ENCODE peak calls at places on chromosome 10, in ten cellular contexts. K, T, L, S, I, M, Y, N, C and G are unnamed samples.

GRCh38 chr10:111871458-111871857 is 312.1 kb downstream of the GPAM start:
- DNase-seq in L (no peak), T (no peak), K (no peak), N (no peak), Y (no peak), M (no peak), C (no peak), S (no peak), I (no peak), G (no peak)

GRCh38 chr10:71807557-71808510 is 34.5 kb upstream of the VSIR start:
- DNase-seq in K (no peak), C (no peak), S (no peak), Y (no peak), T (no peak), L (no peak), M (no peak), I (no peak), N (no peak), G (no peak)

GRCh38 chr10:47087667-47088066 is 176.4 kb downstream of the PTPN20 start:
- DNase-seq in N (no peak), M (no peak), L (no peak), T (no peak), C (no peak), Y (no peak), K (no peak), S (no peak), I (no peak), G (no peak)

GRCh38 chr10:65765006-65765546 is 1160.8 kb upstream of the LRRTM3 start:
- DNase-seq in T (no peak), I (no peak), S (no peak), M (no peak), N (no peak), C (no peak), L (no peak), K (no peak), Y (no peak), G (no peak)

GRCh38 chr10:87541114-87541513 is 36.4 kb downstream of the MINPP1 start:
- DNase-seq in T (no peak), L (no peak), Y (no peak), S (peak), M (no peak), C (no peak), N (no peak), I (no peak), K (no peak), G (no peak)

GRCh38 chr10:3961082-3961481 is 176.1 kb upstream of the KLF6 start:
- DNase-seq in T (no peak), M (no peak), K (no peak), L (no peak), N (no peak), C (no peak), I (no peak), Y (no peak), S (no peak), G (no peak)

GRCh38 chr10:103204353-103205255 is 11.5 kb upstream of the NT5C2 start:
- DNase-seq in I (peak), N (no peak), K (no peak), M (no peak), C (no peak), T (peak), Y (no peak), S (peak), L (no peak), G (no peak)

GRCh38 chr10:71116426-71116825 is 95.9 kb upstream of the UNC5B start:
- DNase-seq in T (no peak), S (no peak), N (no peak), C (no peak), Y (no peak), M (no peak), L (no peak), K (no peak), I (no peak), G (no peak)

GRCh38 chr10:21087476-21087875 is 190.4 kb upstream of the NEBL start:
- DNase-seq in Y (no peak), N (no peak), S (no peak), T (no peak), L (no peak), K (no peak), M (no peak), I (no peak), C (no peak), G (no peak)

GRCh38 chr10:47022311-47023131 is 111.3 kb downstream of the PTPN20 start:
- DNase-seq in S (no peak), I (no peak), M (peak), T (no peak), K (no peak), C (no peak), Y (peak), L (no peak), N (no peak), G (no peak)

GRCh38 chr10:97498841-97499560 is at the start of gene UBTD1:
- DNase-seq in Y (peak), I (no peak), L (peak), N (no peak), C (no peak), M (peak), T (peak), K (peak), S (peak), G (no peak)

GRCh38 chr10:27724287-27724686 is 21.3 kb downstream of the MKX start:
- DNase-seq in Y (no peak), I (no peak), M (no peak), L (no peak), N (no peak), K (no peak), T (no peak), S (no peak), C (no peak), G (no peak)

GRCh38 chr10:50604049-50604640 is 19.6 kb downstream of the SGMS1 start:
- DNase-seq in K (no peak), Y (no peak), M (no peak), C (no peak), L (no peak), S (no peak), I (no peak), T (no peak), N (no peak), G (no peak)

GRCh38 chr10:29353887-29354561 is 65.2 kb downstream of the LYZL1 start:
- DNase-seq in Y (no peak), K (no peak), M (no peak), C (no peak), S (no peak), T (no peak), L (no peak), I (no peak), N (no peak), G (no peak)

GRCh38 chr10:43231523-43232078 is 35.3 kb downstream of the RASGEF1A start:
- DNase-seq in Y (peak), L (peak), K (peak), I (no peak), T (peak), N (no peak), S (no peak), C (no peak), M (peak), G (no peak)

GRCh38 chr10:78712147-78712546 is 356.6 kb upstream of the ZMIZ1 start:
- DNase-seq in M (no peak), I (no peak), N (no peak), K (peak), Y (no peak), C (no peak), S (no peak), T (no peak), L (no peak), G (no peak)

GRCh38 chr10:133117688-133118071 is 30.0 kb downstream of the ADGRA1 start:
- DNase-seq in K (peak), T (no peak), Y (no peak), L (no peak), I (no peak), M (no peak), C (no peak), S (no peak), N (no peak), G (no peak)

GRCh38 chr10:124704428-124704805 is 39.8 kb downstream of the FAM53B start:
- DNase-seq in K (no peak), T (no peak), M (no peak), L (no peak), S (no peak), N (no peak), C (no peak), Y (no peak), I (no peak), G (no peak)

GRCh38 chr10:110634527-110635209 is 9.5 kb upstream of the RBM20 start:
- DNase-seq in I (no peak), M (peak), N (no peak), T (peak), C (no peak), K (peak), L (no peak), Y (no peak), S (no peak), G (no peak)

GRCh38 chr10:50248057-50248456 is 3.3 kb downstream of the ASAH2 start:
- DNase-seq in T (no peak), Y (no peak), N (no peak), M (no peak), K (no peak), L (no peak), C (no peak), S (no peak), I (no peak), G (no peak)

GRCh38 chr10:5628798-5629788 is 37.3 kb downstream of the ASB13 start:
- DNase-seq in C (no peak), S (peak), N (no peak), T (no peak), M (no peak), K (no peak), I (no peak), Y (no peak), L (no peak), G (peak)

GRCh38 chr10:124033887-124034218 is 59.5 kb downstream of the CHST15 start:
- DNase-seq in K (peak), S (peak), N (no peak), I (no peak), M (peak), C (no peak), L (no peak), T (peak), Y (peak), G (no peak)

GRCh38 chr10:49174261-49174925 is 13.8 kb downstream of the TMEM273 start:
- DNase-seq in C (no peak), T (no peak), Y (no peak), K (no peak), M (no peak), N (no peak), L (no peak), I (no peak), S (no peak), G (no peak)

GRCh38 chr10:59688921-59689351 is 20.7 kb downstream of the SLC16A9 start:
- DNase-seq in K (no peak), L (no peak), N (no peak), M (no peak), S (no peak), T (no peak), C (no peak), I (no peak), Y (no peak), G (no peak)

GRCh38 chr10:16597656-16598055 is 76.0 kb upstream of the C1QL3 start:
- DNase-seq in L (no peak), I (peak), S (peak), N (no peak), K (no peak), C (no peak), T (no peak), Y (no peak), M (no peak), G (no peak)

GRCh38 chr10:103676851-103677417 is 178.4 kb downstream of the SH3PXD2A start:
- DNase-seq in M (peak), N (no peak), T (peak), C (no peak), K (peak), Y (no peak), I (peak), L (no peak), S (peak), G (no peak)

GRCh38 chr10:102997998-102998397 is 79.9 kb downstream of the CNNM2 start:
- DNase-seq in N (no peak), L (no peak), M (no peak), Y (no peak), C (no peak), T (no peak), S (no peak), K (no peak), I (no peak), G (no peak)

GRCh38 chr10:97991875-97992274 is 38.5 kb downstream of the CRTAC1 start:
- DNase-seq in C (no peak), K (no peak), L (no peak), T (peak), S (peak), Y (no peak), I (peak), N (no peak), M (no peak), G (peak)

GRCh38 chr10:103668351-103669242 is 175.1 kb downstream of the NEURL1 start:
- DNase-seq in S (peak), I (peak), L (no peak), Y (peak), C (no peak), N (no peak), M (peak), T (peak), K (peak), G (no peak)

GRCh38 chr10:57849726-57850357 is 417.9 kb downstream of the IPMK start:
- DNase-seq in T (no peak), Y (no peak), N (no peak), C (no peak), K (no peak), S (peak), I (no peak), M (no peak), L (no peak), G (peak)

GRCh38 chr10:26215534-26215922 is 1.0 kb upstream of the GAD2 start:
- DNase-seq in N (no peak), S (no peak), C (no peak), M (no peak), T (no peak), Y (no peak), L (no peak), K (no peak), I (no peak), G (no peak)

GRCh38 chr10:470339-471003 is 219.0 kb downstream of the DIP2C start:
- DNase-seq in N (no peak), C (no peak), M (no peak), K (no peak), L (no peak), I (no peak), Y (no peak), T (no peak), S (no peak), G (no peak)

GRCh38 chr10:469947-470338 is 219.5 kb downstream of the DIP2C start:
- DNase-seq in S (no peak), T (no peak), C (no peak), Y (no peak), M (no peak), I (no peak), L (no peak), K (no peak), N (no peak), G (no peak)

GRCh38 chr10:474406-474805 is 215.1 kb downstream of the DIP2C start:
- DNase-seq in C (no peak), S (no peak), N (no peak), L (no peak), M (no peak), Y (peak), T (no peak), I (no peak), K (no peak), G (no peak)

GRCh38 chr10:474946-475345 is 214.5 kb downstream of the DIP2C start:
- DNase-seq in S (no peak), N (no peak), T (no peak), C (no peak), M (no peak), K (no peak), L (no peak), Y (peak), I (no peak), G (no peak)

DNA sequence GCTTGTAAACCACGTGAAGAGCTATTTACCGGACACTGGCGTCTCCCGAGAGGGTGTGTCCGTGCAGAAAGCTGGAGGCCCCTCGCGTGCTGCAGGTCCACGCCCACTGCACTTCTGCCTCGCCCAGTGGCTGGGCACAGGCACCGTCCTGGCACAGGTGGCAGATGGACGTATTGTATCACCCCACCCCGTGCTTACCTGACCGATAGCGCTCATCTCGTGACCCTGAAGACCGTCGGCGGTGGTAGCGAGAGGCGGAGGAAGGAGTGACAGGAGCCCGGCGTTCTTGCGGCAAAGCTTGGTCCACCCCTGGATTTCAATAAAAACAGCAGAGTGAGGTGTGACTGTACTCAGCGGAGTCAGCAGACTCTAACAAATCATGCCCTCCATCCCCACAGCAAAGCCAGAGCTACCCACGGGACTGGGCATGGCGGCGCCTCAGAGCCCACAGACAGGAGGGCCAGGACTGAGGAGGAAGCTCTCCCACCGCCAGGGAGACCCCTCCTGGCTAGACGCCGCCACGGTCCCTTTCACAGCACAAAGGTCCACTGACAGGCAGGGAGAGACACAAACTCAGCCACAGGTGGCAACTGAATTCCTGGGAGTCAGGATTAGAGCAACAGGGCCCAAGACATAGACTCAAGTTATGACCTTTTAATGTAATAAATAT is 217.1 kb downstream of the DIP2C start:
- DNase-seq in K (no peak), M (no peak), T (no peak), L (no peak), S (no peak), C (no peak), N (no peak), I (no peak), Y (peak), G (no peak)
- TF ChIP-seq CTCF in K (no peak), M (no peak), T (no peak), L (no peak), S (no peak), C (no peak), N (no peak), I (no peak), Y (no peak), G (no peak)

GRCh38 chr10:45418417-45418858 is 44.4 kb downstream of the ALOX5 start:
- DNase-seq in S (no peak), I (no peak), N (no peak), T (no peak), C (no peak), K (no peak), M (no peak), Y (no peak), L (no peak), G (no peak)
- H3K4me3 ChIP-seq in S (peak), I (peak), N (no peak), T (no peak), C (peak), K (peak), M (peak), Y (peak), L (no peak), G (peak)

GRCh38 chr10:67487906-67488619 is 207.9 kb downstream of the CTNNA3 start:
- DNase-seq in T (no peak), L (no peak), Y (no peak), S (no peak), M (no peak), N (no peak), K (no peak), I (no peak), C (no peak), G (no peak)
- TF ChIP-seq CTCF in T (no peak), L (no peak), Y (no peak), S (no peak), M (no peak), N (no peak), K (no peak), I (no peak), C (no peak), G (no peak)

GRCh38 chr10:93032809-93033137 is 27.8 kb upstream of the CYP26C1 start:
- DNase-seq in I (no peak), N (no peak), K (no peak), L (no peak), S (no peak), Y (no peak), T (no peak), M (no peak), C (no peak), G (no peak)
- H3K4me3 ChIP-seq in I (no peak), N (no peak), K (no peak), L (no peak), S (no peak), Y (no peak), T (no peak), M (no peak), C (no peak), G (no peak)